ENCODE peak calls at places on chromosomes 7 and 10, in four cellular contexts. L, W, F and S are unnamed samples.

GRCh38 chr10:119516381-119517234 is 25.9 kb downstream of the RGS10 start:
- DNase-seq in W (no peak), F (no peak), L (peak), S (no peak)

GRCh38 chr10:24315211-24315610 is 106.3 kb downstream of the KIAA1217 start:
- DNase-seq in W (no peak), L (no peak), F (no peak), S (no peak)

GRCh38 chr10:98790817-98791216 is 344.1 kb upstream of the HPS1 start:
- DNase-seq in F (no peak), L (peak), W (no peak), S (no peak)

GRCh38 chr10:29681700-29682444 is 47.1 kb upstream of the SVIL start:
- DNase-seq in F (no peak), W (no peak), L (no peak), S (no peak)

GRCh38 chr10:29563420-29564035 is 71.2 kb downstream of the SVIL start:
- DNase-seq in W (no peak), F (no peak), L (no peak), S (no peak)

GRCh38 chr7:92843034-92843760 is 6.8 kb upstream of the CDK6 start:
- DNase-seq in W (no peak), L (peak), F (no peak), S (no peak)

GRCh38 chr7:101138149-101138870 is 11.4 kb downstream of the SERPINE1 start:
- DNase-seq in L (peak), W (peak), F (peak), S (peak)

GRCh38 chr7:30699706-30700495 is 17.6 kb upstream of the CRHR2 start:
- DNase-seq in W (no peak), F (no peak), L (no peak), S (no peak)

GRCh38 chr7:79286181-79286580 is 167.3 kb downstream of the MAGI2 start:
- DNase-seq in L (no peak), W (no peak), F (no peak), S (no peak)